ENCODE peak calls at places on chromosomes 4 and X, in five cellular contexts. I is WTC11, Y is thoracic aorta, V is GM12865, S is dorsolateral prefrontal cortex. D is an unnamed sample.
A peak's percentile ranks its signal among the peaks of the same experiment; 100 is the strongest.

GRCh38 chr4:48173055-48173991 is 39.3 kb upstream of the TXK start:
- DNase-seq in S (no peak), I (no peak), V (peak; percentile 70), Y (no peak), D (peak; percentile 24)

GRCh38 chr4:56123547-56123946 is 174.8 kb downstream of the CEP135 start:
- DNase-seq in Y (no peak), I (no peak), S (no peak), V (no peak), D (no peak)

GRCh38 chrX:71815121-71815905 is 52.2 kb downstream of the CXorf49B start:
- DNase-seq in Y (no peak), I (no peak), S (no peak), V (no peak), D (no peak)

GRCh38 chr4:25258980-25259578 is 25.2 kb downstream of the PI4K2B start:
- DNase-seq in I (no peak), S (no peak), V (no peak), Y (no peak), D (no peak)

GRCh38 chrX:38803609-38804480 is 2.6 kb downstream of the MID1IP1 start:
- DNase-seq in V (peak; percentile 84), Y (peak; percentile 31), S (peak; percentile 71), I (peak; percentile 88), D (peak; percentile 51)

GRCh38 chr4:10853196-10853595 is 168.6 kb upstream of the CLNK start:
- DNase-seq in I (no peak), V (no peak), S (no peak), Y (no peak), D (no peak)

GRCh38 chr4:128675083-128675482 is 134.4 kb upstream of the JADE1 start:
- DNase-seq in Y (no peak), V (peak; percentile 84), I (no peak), S (no peak), D (no peak)

GRCh38 chrX:45758738-45759397 is 558.2 kb upstream of the DIPK2B start:
- DNase-seq in S (no peak), V (peak; percentile 78), I (no peak), Y (no peak), D (no peak)

GRCh38 chr4:142959156-142959555 is 113.1 kb upstream of the INPP4B start:
- DNase-seq in V (no peak), Y (no peak), I (no peak), S (no peak), D (no peak)

GRCh38 chr4:58962424-58962823 is 1852.2 kb upstream of the IGFBP7 start:
- DNase-seq in S (no peak), Y (no peak), V (no peak), I (no peak), D (no peak)

GRCh38 chrX:53288173-53288572 is 6.8 kb upstream of the IQSEC2 start:
- DNase-seq in S (peak; percentile 24), I (peak; percentile 54), Y (no peak), V (no peak), D (no peak)

GRCh38 chrX:48530736-48531135 is 8.8 kb upstream of the TBC1D25 start:
- DNase-seq in S (no peak), V (no peak), Y (no peak), I (no peak), D (no peak)

GRCh38 chr4:64584981-64585557 is 175.8 kb upstream of the TECRL start:
- DNase-seq in I (peak; percentile 18), V (peak; percentile 48), Y (no peak), S (no peak), D (no peak)

GRCh38 chr4:75658881-75659280 is 14.3 kb downstream of the G3BP2 start:
- DNase-seq in V (no peak), I (no peak), Y (no peak), S (no peak), D (no peak)

GRCh38 chr4:13323916-13324315 is 160.2 kb downstream of the RAB28 start:
- DNase-seq in I (no peak), Y (no peak), V (no peak), S (no peak), D (no peak)

GRCh38 chr4:10552591-10553280 is 95.5 kb upstream of the ZNF518B start:
- DNase-seq in V (no peak), S (no peak), I (no peak), Y (no peak), D (no peak)

GRCh38 chrX:71191253-71191652 is 31.8 kb upstream of the GJB1 start:
- DNase-seq in I (no peak), V (no peak), S (no peak), Y (no peak), D (no peak)

GRCh38 chr4:76498550-76498949 is 63.5 kb downstream of the SHROOM3 start:
- DNase-seq in Y (no peak), S (no peak), I (no peak), V (no peak), D (no peak)

GRCh38 chrX:29911673-29912072 is 303.7 kb upstream of the MAGEB2 start:
- DNase-seq in I (no peak), S (no peak), V (peak; percentile 16), Y (no peak), D (no peak)

GRCh38 chr4:35934370-35934981 is 309.8 kb downstream of the ARAP2 start:
- DNase-seq in I (no peak), V (peak; percentile 32), S (no peak), Y (no peak), D (no peak)

GRCh38 chr4:67871867-67872266 is 11.9 kb downstream of the TMPRSS11D start:
- DNase-seq in I (no peak), Y (no peak), V (peak; percentile 45), S (no peak), D (peak; percentile 14)

GRCh38 chr4:12889054-12889453 is 595.1 kb downstream of the RAB28 start:
- DNase-seq in S (no peak), Y (peak; percentile 3), V (no peak), I (no peak), D (no peak)

GRCh38 chr4:33650036-33650435 is 2594.3 kb downstream of the ARAP2 start:
- DNase-seq in I (no peak), S (no peak), Y (no peak), V (no peak), D (no peak)

GRCh38 chr4:33649015-33649414 is 2595.3 kb downstream of the ARAP2 start:
- DNase-seq in V (no peak), Y (no peak), I (no peak), S (no peak), D (peak; percentile 7)
- TF ChIP-seq CTCF in V (no peak), Y (no peak), I (no peak), S (no peak), D (peak; percentile 72)

GRCh38 chrX:129840334-129840733 is 3.4 kb downstream of the ZDHHC9 start:
- DNase-seq in I (no peak), V (no peak), S (no peak), Y (no peak), D (no peak)
- TF ChIP-seq CTCF in I (no peak), V (no peak), S (no peak), Y (no peak), D (no peak)

GRCh38 chrX:19198448-19198847 is 76.2 kb upstream of the ADGRG2 start:
- DNase-seq in S (no peak), I (no peak), Y (no peak), V (no peak), D (no peak)

GRCh38 chrX:19195243-19195610 is 73.0 kb upstream of the ADGRG2 start:
- DNase-seq in Y (no peak), S (no peak), I (no peak), V (peak; percentile 47), D (no peak)

GRCh38 chrX:19194285-19195242 is 72.3 kb upstream of the ADGRG2 start:
- DNase-seq in V (peak; percentile 74), S (no peak), I (no peak), Y (no peak), D (no peak)

GRCh38 chrX:19190902-19191301 is 68.6 kb upstream of the ADGRG2 start:
- DNase-seq in V (peak; percentile 52), I (no peak), S (no peak), Y (no peak), D (no peak)

GRCh38 chrX:19193584-19193983 is 71.3 kb upstream of the ADGRG2 start:
- DNase-seq in S (no peak), Y (no peak), I (peak; percentile 15), V (no peak), D (no peak)
- TF ChIP-seq CTCF in S (no peak), Y (no peak), I (no peak), V (no peak), D (no peak)

GRCh38 chrX:65667503-65668355 is at the start of gene MSN:
- DNase-seq in Y (no peak), S (no peak), I (peak; percentile 58), V (peak; percentile 84), D (no peak)
- TF ChIP-seq CTCF in Y (no peak), S (no peak), I (no peak), V (no peak), D (peak; percentile 18)

D was measured in AG09319.